ENCODE peak calls at places on chromosomes 3 and 15, in eight cellular contexts. V is A549, Z is WTC11, L is SK-N-SH, B is IMR-90, E is HepG2, K is H1, F is GM12878. D is an unnamed sample.

GRCh38 chr15:78162038-78162437 is 12.9 kb downstream of the IDH3A start:
- DNase-seq in V (no peak), Z (no peak), L (no peak), B (no peak), E (no peak), K (no peak), F (no peak), D (no peak)

GRCh38 chr3:38655708-38656300 is 6.3 kb upstream of the SCN5A start:
- DNase-seq in V (no peak), Z (no peak), L (peak), B (peak), E (peak), K (no peak), F (no peak), D (peak)

GRCh38 chr3:149374391-149374790 is 3.1 kb downstream of the TM4SF1 start:
- DNase-seq in V (no peak), Z (no peak), L (no peak), B (no peak), E (no peak), K (no peak), F (no peak), D (no peak)

GRCh38 chr15:39778031-39778430 is 4.6 kb downstream of the FSIP1 start:
- DNase-seq in V (no peak), Z (no peak), L (no peak), B (no peak), E (no peak), K (no peak), F (no peak), D (peak)

GRCh38 chr15:49927462-49927861 is 191.6 kb downstream of the ATP8B4 start:
- DNase-seq in V (no peak), Z (no peak), L (no peak), B (peak), E (no peak), K (no peak), F (no peak), D (no peak)

GRCh38 chr15:46174122-46174521 is 539.3 kb downstream of the SQOR start:
- DNase-seq in V (no peak), Z (no peak), L (no peak), B (no peak), E (no peak), K (no peak), F (no peak), D (no peak)

GRCh38 chr3:107421170-107421792 is 44.0 kb downstream of the CCDC54 start:
- DNase-seq in V (no peak), Z (no peak), L (peak), B (peak), E (peak), K (no peak), F (no peak), D (peak)

GRCh38 chr15:63389902-63390301 is 8.3 kb upstream of the CA12 start:
- DNase-seq in V (no peak), Z (no peak), L (no peak), B (no peak), E (peak), K (no peak), F (no peak), D (peak)

GRCh38 chr15:85494035-85494793 is 113.8 kb downstream of the AKAP13 start:
- DNase-seq in V (peak), Z (no peak), L (no peak), B (peak), E (no peak), K (no peak), F (no peak), D (no peak)

GRCh38 chr3:160006282-160007163 is 17.9 kb downstream of the IL12A start:
- DNase-seq in V (peak), Z (peak), L (peak), B (peak), E (peak), K (no peak), F (no peak), D (no peak)

GRCh38 chr15:93997071-93997658 is 234.2 kb upstream of the MCTP2 start:
- DNase-seq in V (peak), Z (no peak), L (peak), B (peak), E (peak), K (no peak), F (no peak), D (peak)

GRCh38 chr3:3302964-3303363 is 123.5 kb upstream of the CRBN start:
- DNase-seq in V (no peak), Z (no peak), L (no peak), B (no peak), E (no peak), K (no peak), F (no peak), D (no peak)

GRCh38 chr3:64187065-64187959 is 38.0 kb downstream of the PRICKLE2 start:
- DNase-seq in V (peak), Z (no peak), L (no peak), B (peak), E (peak), K (no peak), F (no peak), D (no peak)

GRCh38 chr3:58377750-58378149 is 45.1 kb downstream of the PXK start:
- DNase-seq in V (no peak), Z (no peak), L (no peak), B (no peak), E (no peak), K (no peak), F (no peak), D (no peak)

GRCh38 chr15:60679256-60679655 is 200.3 kb upstream of the ICE2 start:
- DNase-seq in V (no peak), Z (no peak), L (no peak), B (peak), E (no peak), K (no peak), F (no peak), D (no peak)

GRCh38 chr15:78811124-78811824 is at the start of gene ADAMTS7:
- DNase-seq in V (peak), Z (peak), L (peak), B (peak), E (no peak), K (peak), F (no peak), D (peak)

GRCh38 chr15:31558840-31559239 is 232.2 kb downstream of the KLF13 start:
- DNase-seq in V (no peak), Z (no peak), L (no peak), B (no peak), E (no peak), K (no peak), F (no peak), D (no peak)

GRCh38 chr15:90071220-90071807 is 31.0 kb downstream of the IDH2 start:
- DNase-seq in V (peak), Z (peak), L (peak), B (peak), E (peak), K (no peak), F (peak), D (peak)

GRCh38 chr3:142218703-142219102 is 6.7 kb downstream of the GK5 start:
- DNase-seq in V (no peak), Z (no peak), L (no peak), B (peak), E (no peak), K (no peak), F (no peak), D (no peak)

GRCh38 chr15:38145671-38146111 is 106.9 kb upstream of the SPRED1 start:
- DNase-seq in V (no peak), Z (no peak), L (no peak), B (no peak), E (no peak), K (no peak), F (no peak), D (no peak)

GRCh38 chr3:71064288-71064975 is 519.1 kb downstream of the FOXP1 start:
- DNase-seq in V (peak), Z (peak), L (peak), B (peak), E (peak), K (no peak), F (no peak), D (peak)

GRCh38 chr15:98730860-98731711 is 82.7 kb downstream of the IGF1R start:
- DNase-seq in V (no peak), Z (no peak), L (no peak), B (no peak), E (no peak), K (no peak), F (no peak), D (no peak)

GRCh38 chr3:179526989-179527391 is 35.7 kb upstream of the ACTL6A start:
- DNase-seq in V (no peak), Z (peak), L (peak), B (peak), E (no peak), K (peak), F (no peak), D (no peak)
- TF ChIP-seq USF2 in V (no peak), Z (no peak), L (no peak), B (no peak), E (no peak), K (no peak), F (no peak), D (no peak)

GRCh38 chr3:194075088-194075615 is 60.8 kb upstream of the HES1 start:
- DNase-seq in V (no peak), Z (no peak), L (no peak), B (no peak), E (no peak), K (no peak), F (no peak), D (no peak)
- TF ChIP-seq USF2 in V (no peak), Z (no peak), L (no peak), B (no peak), E (no peak), K (no peak), F (no peak), D (no peak)

DNA sequence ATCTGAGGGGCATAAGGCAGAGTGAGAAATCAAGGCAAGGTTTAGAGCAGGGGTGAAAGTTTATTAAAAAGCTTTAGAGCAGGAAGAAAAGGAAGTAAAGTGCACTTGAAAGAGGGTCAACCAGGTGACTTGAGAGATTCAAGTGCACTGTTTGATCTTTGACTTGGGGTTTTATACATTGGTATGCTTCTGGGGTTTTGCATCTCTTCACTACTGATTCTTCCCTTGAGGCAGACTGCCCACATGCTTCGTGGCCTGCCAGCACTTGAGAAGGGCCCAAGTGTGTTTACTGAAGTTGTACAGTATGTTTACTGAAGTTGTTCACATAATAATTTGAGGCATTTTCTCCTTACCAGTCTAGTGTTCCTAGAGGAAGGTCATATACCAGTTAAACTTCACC is 367.0 kb upstream of the UBE2E2 start:
- DNase-seq in V (no peak), Z (no peak), L (no peak), B (no peak), E (no peak), K (no peak), F (no peak), D (no peak)
- TF ChIP-seq USF2 in V (no peak), Z (no peak), L (no peak), B (no peak), E (no peak), K (no peak), F (no peak), D (no peak)

GRCh38 chr3:49015765-49016164 is 2.6 kb downstream of the DALRD3 start:
- DNase-seq in V (no peak), Z (no peak), L (no peak), B (no peak), E (no peak), K (no peak), F (no peak), D (no peak)

GRCh38 chr3:49012441-49013017 is 5.3 kb downstream of the WDR6 start:
- DNase-seq in V (no peak), Z (no peak), L (no peak), B (no peak), E (no peak), K (no peak), F (no peak), D (no peak)

GRCh38 chr3:49015072-49015471 is 3.3 kb downstream of the DALRD3 start:
- DNase-seq in V (no peak), Z (no peak), L (no peak), B (no peak), E (no peak), K (no peak), F (no peak), D (no peak)

GRCh38 chr3:49013113-49013737 is 5.2 kb downstream of the DALRD3 start:
- DNase-seq in V (no peak), Z (no peak), L (no peak), B (no peak), E (no peak), K (no peak), F (no peak), D (no peak)

GRCh38 chr3:49013738-49014660 is 4.4 kb downstream of the DALRD3 start:
- DNase-seq in V (peak), Z (peak), L (peak), B (no peak), E (peak), K (peak), F (no peak), D (peak)
- TF ChIP-seq USF2 in V (no peak), Z (no peak), L (no peak), B (no peak), E (no peak), K (no peak), F (no peak), D (no peak)

GRCh38 chr3:118057086-118057485 is 977.6 kb downstream of the IGSF11 start:
- DNase-seq in V (no peak), Z (no peak), L (no peak), B (peak), E (no peak), K (no peak), F (no peak), D (no peak)
- TF ChIP-seq USF2 in V (no peak), Z (no peak), L (no peak), B (no peak), E (no peak), K (no peak), F (no peak), D (no peak)

GRCh38 chr15:66939016-66939415 is 126.4 kb upstream of the SMAD3 start:
- DNase-seq in V (no peak), Z (no peak), L (no peak), B (no peak), E (no peak), K (no peak), F (no peak), D (no peak)

GRCh38 chr15:66941231-66941711 is 124.1 kb upstream of the SMAD3 start:
- DNase-seq in V (no peak), Z (no peak), L (no peak), B (no peak), E (no peak), K (no peak), F (no peak), D (no peak)

GRCh38 chr15:66939451-66940023 is 125.9 kb upstream of the SMAD3 start:
- DNase-seq in V (no peak), Z (peak), L (no peak), B (no peak), E (no peak), K (no peak), F (no peak), D (no peak)

GRCh38 chr15:66941791-66942190 is 123.6 kb upstream of the SMAD3 start:
- DNase-seq in V (no peak), Z (no peak), L (no peak), B (no peak), E (no peak), K (no peak), F (no peak), D (no peak)

DNA sequence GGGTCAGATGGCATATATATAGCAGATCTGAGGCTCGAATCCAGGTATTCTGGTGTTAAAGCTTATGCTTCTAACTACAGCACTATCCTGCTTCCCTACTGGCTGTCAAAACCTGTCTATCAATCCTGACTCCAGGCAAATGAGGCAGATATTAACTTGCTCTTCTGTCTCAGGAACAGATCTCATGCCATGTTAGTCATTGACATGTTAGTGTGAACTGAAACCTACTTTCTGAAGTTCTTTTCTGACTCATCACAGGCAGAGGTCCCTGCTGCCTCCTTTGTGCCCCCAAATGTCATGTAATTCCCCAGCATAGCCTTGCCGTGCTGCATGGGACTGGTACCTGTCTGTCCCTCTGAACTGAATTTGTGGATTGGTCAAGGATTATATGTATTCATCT is 125.0 kb upstream of the SMAD3 start:
- DNase-seq in V (no peak), Z (no peak), L (no peak), B (peak), E (no peak), K (no peak), F (peak), D (no peak)
- TF ChIP-seq USF2 in V (no peak), Z (no peak), L (no peak), B (no peak), E (no peak), K (no peak), F (no peak), D (no peak)

GRCh38 chr3:197394464-197395321 is 96.3 kb upstream of the DLG1 start:
- DNase-seq in V (no peak), Z (no peak), L (peak), B (peak), E (no peak), K (no peak), F (peak), D (peak)
- TF ChIP-seq USF2 in V (no peak), Z (no peak), L (no peak), B (no peak), E (no peak), K (no peak), F (no peak), D (no peak)